ENCODE peak calls at places on chromosomes 6 and 20, in nine cellular contexts. One of them, this sample, is unnamed.
A peak's percentile ranks its signal among the peaks of the same experiment; 100 is the strongest.

GRCh38 chr6:90442366-90442765 is 144.5 kb downstream of the MAP3K7 start:
- DNase-seq in GM13977: no peak
- DNase-seq in heart right ventricle: no peak
- DNase-seq in choroid plexus epithelial cell: peak; percentile 56
- DNase-seq in BJ: no peak
- DNase-seq in lung: no peak
- DNase-seq in progenitor cell of endocrine pancreas: no peak
- DNase-seq in tibial nerve: no peak
- DNase-seq in neural crest cell: no peak
- DNase-seq in this sample: no peak

GRCh38 chr6:118712955-118713354 is 61.6 kb upstream of the CEP85L start:
- DNase-seq in choroid plexus epithelial cell: peak; percentile 51
- DNase-seq in progenitor cell of endocrine pancreas: no peak
- DNase-seq in heart right ventricle: no peak
- DNase-seq in lung: no peak
- DNase-seq in BJ: peak; percentile 12
- DNase-seq in tibial nerve: no peak
- DNase-seq in GM13977: no peak
- DNase-seq in neural crest cell: no peak
- DNase-seq in this sample: no peak

GRCh38 chr6:30200551-30201281 is 12.5 kb downstream of the TRIM26 start:
- DNase-seq in heart right ventricle: no peak
- DNase-seq in neural crest cell: no peak
- DNase-seq in GM13977: peak; percentile 71
- DNase-seq in lung: peak; percentile 28
- DNase-seq in choroid plexus epithelial cell: no peak
- DNase-seq in BJ: no peak
- DNase-seq in tibial nerve: no peak
- DNase-seq in progenitor cell of endocrine pancreas: no peak
- DNase-seq in this sample: no peak

GRCh38 chr6:5087389-5087788 is 2.2 kb downstream of the PPP1R3G start:
- DNase-seq in GM13977: no peak
- DNase-seq in progenitor cell of endocrine pancreas: no peak
- DNase-seq in lung: no peak
- DNase-seq in tibial nerve: no peak
- DNase-seq in choroid plexus epithelial cell: no peak
- DNase-seq in neural crest cell: no peak
- DNase-seq in heart right ventricle: peak; percentile 37
- DNase-seq in BJ: no peak
- DNase-seq in this sample: no peak

GRCh38 chr6:27558028-27558724 is 85.3 kb upstream of the ZNF184 start:
- DNase-seq in choroid plexus epithelial cell: no peak
- DNase-seq in tibial nerve: no peak
- DNase-seq in progenitor cell of endocrine pancreas: no peak
- DNase-seq in heart right ventricle: no peak
- DNase-seq in GM13977: no peak
- DNase-seq in neural crest cell: no peak
- DNase-seq in lung: no peak
- DNase-seq in BJ: no peak
- DNase-seq in this sample: no peak

GRCh38 chr20:51767018-51767866 is 948 bp downstream of the ATP9A start:
- DNase-seq in tibial nerve: peak; percentile 41
- DNase-seq in choroid plexus epithelial cell: no peak
- DNase-seq in BJ: no peak
- DNase-seq in GM13977: peak; percentile 64
- DNase-seq in heart right ventricle: peak; percentile 49
- DNase-seq in neural crest cell: peak; percentile 46
- DNase-seq in progenitor cell of endocrine pancreas: peak; percentile 87
- DNase-seq in lung: peak; percentile 87
- DNase-seq in this sample: peak; percentile 74

GRCh38 chr20:58174708-58175287 is 53.7 kb downstream of the ANKRD60 start:
- DNase-seq in heart right ventricle: peak; percentile 67
- DNase-seq in progenitor cell of endocrine pancreas: no peak
- DNase-seq in choroid plexus epithelial cell: peak; percentile 25
- DNase-seq in BJ: no peak
- DNase-seq in lung: no peak
- DNase-seq in tibial nerve: peak; percentile 74
- DNase-seq in GM13977: no peak
- DNase-seq in neural crest cell: no peak
- DNase-seq in this sample: no peak

GRCh38 chr6:152356016-152356415 is 281.1 kb downstream of the SYNE1 start:
- DNase-seq in choroid plexus epithelial cell: peak; percentile 26
- DNase-seq in progenitor cell of endocrine pancreas: no peak
- DNase-seq in BJ: no peak
- DNase-seq in heart right ventricle: no peak
- DNase-seq in GM13977: no peak
- DNase-seq in neural crest cell: no peak
- DNase-seq in tibial nerve: no peak
- DNase-seq in lung: no peak
- DNase-seq in this sample: no peak

GRCh38 chr6:117906905-117907599 is at the start of gene SLC35F1:
- DNase-seq in heart right ventricle: peak; percentile 16
- DNase-seq in BJ: no peak
- DNase-seq in lung: peak; percentile 32
- DNase-seq in GM13977: peak; percentile 71
- DNase-seq in choroid plexus epithelial cell: peak; percentile 33
- DNase-seq in progenitor cell of endocrine pancreas: peak; percentile 69
- DNase-seq in neural crest cell: peak; percentile 84
- DNase-seq in tibial nerve: no peak
- DNase-seq in this sample: peak; percentile 78

GRCh38 chr6:109486068-109486467 is 3.0 kb upstream of the ZBTB24 start:
- DNase-seq in lung: no peak
- DNase-seq in BJ: no peak
- DNase-seq in choroid plexus epithelial cell: no peak
- DNase-seq in heart right ventricle: no peak
- DNase-seq in tibial nerve: no peak
- DNase-seq in progenitor cell of endocrine pancreas: no peak
- DNase-seq in neural crest cell: no peak
- DNase-seq in GM13977: no peak
- DNase-seq in this sample: no peak

GRCh38 chr20:58038123-58038654 is 190.3 kb downstream of the ANKRD60 start:
- DNase-seq in progenitor cell of endocrine pancreas: no peak
- DNase-seq in GM13977: no peak
- DNase-seq in heart right ventricle: no peak
- DNase-seq in neural crest cell: no peak
- DNase-seq in tibial nerve: no peak
- DNase-seq in BJ: no peak
- DNase-seq in lung: peak; percentile 24
- DNase-seq in choroid plexus epithelial cell: no peak
- DNase-seq in this sample: no peak

GRCh38 chr20:60131375-60131774 is 173.2 kb downstream of the CDH26 start:
- DNase-seq in heart right ventricle: no peak
- DNase-seq in choroid plexus epithelial cell: no peak
- DNase-seq in progenitor cell of endocrine pancreas: no peak
- DNase-seq in GM13977: no peak
- DNase-seq in BJ: no peak
- DNase-seq in neural crest cell: no peak
- DNase-seq in tibial nerve: no peak
- DNase-seq in lung: no peak
- DNase-seq in this sample: no peak

GRCh38 chr20:50625986-50626677 is 65.2 kb downstream of the RIPOR3 start:
- DNase-seq in progenitor cell of endocrine pancreas: no peak
- DNase-seq in neural crest cell: no peak
- DNase-seq in lung: no peak
- DNase-seq in GM13977: no peak
- DNase-seq in BJ: no peak
- DNase-seq in heart right ventricle: peak; percentile 58
- DNase-seq in choroid plexus epithelial cell: peak; percentile 66
- DNase-seq in tibial nerve: peak; percentile 56
- DNase-seq in this sample: no peak

GRCh38 chr6:2855061-2855519 is 13.4 kb upstream of the SERPINB1 start:
- DNase-seq in tibial nerve: no peak
- DNase-seq in lung: no peak
- DNase-seq in neural crest cell: peak; percentile 41
- DNase-seq in heart right ventricle: no peak
- DNase-seq in GM13977: no peak
- DNase-seq in choroid plexus epithelial cell: peak; percentile 68
- DNase-seq in progenitor cell of endocrine pancreas: no peak
- DNase-seq in BJ: no peak
- DNase-seq in this sample: no peak

GRCh38 chr6:118298476-118298875 is 249.6 kb upstream of the PLN start:
- DNase-seq in neural crest cell: no peak
- DNase-seq in BJ: no peak
- DNase-seq in progenitor cell of endocrine pancreas: no peak
- DNase-seq in choroid plexus epithelial cell: no peak
- DNase-seq in GM13977: no peak
- DNase-seq in tibial nerve: no peak
- DNase-seq in lung: no peak
- DNase-seq in heart right ventricle: no peak
- DNase-seq in this sample: no peak

GRCh38 chr6:16238658-16239089 is 287 bp downstream of the GMPR start:
- DNase-seq in heart right ventricle: no peak
- DNase-seq in choroid plexus epithelial cell: no peak
- DNase-seq in progenitor cell of endocrine pancreas: no peak
- DNase-seq in neural crest cell: no peak
- DNase-seq in GM13977: no peak
- DNase-seq in tibial nerve: no peak
- DNase-seq in lung: no peak
- DNase-seq in BJ: no peak
- DNase-seq in this sample: no peak

GRCh38 chr20:19867940-19868371 is 109.9 kb downstream of the RIN2 start:
- DNase-seq in progenitor cell of endocrine pancreas: no peak
- DNase-seq in neural crest cell: no peak
- DNase-seq in GM13977: no peak
- DNase-seq in BJ: peak; percentile 66
- DNase-seq in tibial nerve: no peak
- DNase-seq in heart right ventricle: peak; percentile 19
- DNase-seq in choroid plexus epithelial cell: no peak
- DNase-seq in lung: no peak
- DNase-seq in this sample: no peak

GRCh38 chr20:38302721-38303120 is 1.2 kb upstream of the BPI start:
- DNase-seq in neural crest cell: no peak
- DNase-seq in heart right ventricle: no peak
- DNase-seq in tibial nerve: no peak
- DNase-seq in lung: no peak
- DNase-seq in BJ: no peak
- DNase-seq in choroid plexus epithelial cell: peak; percentile 54
- DNase-seq in GM13977: no peak
- DNase-seq in progenitor cell of endocrine pancreas: no peak
- DNase-seq in this sample: no peak

GRCh38 chr20:38305541-38305940 is 1.6 kb downstream of the BPI start:
- DNase-seq in BJ: no peak
- DNase-seq in GM13977: no peak
- DNase-seq in choroid plexus epithelial cell: no peak
- DNase-seq in progenitor cell of endocrine pancreas: no peak
- DNase-seq in neural crest cell: no peak
- DNase-seq in lung: no peak
- DNase-seq in tibial nerve: no peak
- DNase-seq in heart right ventricle: no peak
- DNase-seq in this sample: no peak

GRCh38 chr20:38304845-38305447 is 990 bp downstream of the BPI start:
- DNase-seq in lung: peak; percentile 44
- DNase-seq in choroid plexus epithelial cell: peak; percentile 71
- DNase-seq in tibial nerve: no peak
- DNase-seq in GM13977: peak; percentile 53
- DNase-seq in BJ: no peak
- DNase-seq in heart right ventricle: no peak
- DNase-seq in neural crest cell: no peak
- DNase-seq in progenitor cell of endocrine pancreas: no peak
- DNase-seq in this sample: no peak

GRCh38 chr20:38301283-38301682 is 2.7 kb upstream of the BPI start:
- DNase-seq in neural crest cell: no peak
- DNase-seq in BJ: no peak
- DNase-seq in heart right ventricle: no peak
- DNase-seq in lung: no peak
- DNase-seq in tibial nerve: no peak
- DNase-seq in choroid plexus epithelial cell: no peak
- DNase-seq in GM13977: no peak
- DNase-seq in progenitor cell of endocrine pancreas: no peak
- DNase-seq in this sample: no peak

DNA sequence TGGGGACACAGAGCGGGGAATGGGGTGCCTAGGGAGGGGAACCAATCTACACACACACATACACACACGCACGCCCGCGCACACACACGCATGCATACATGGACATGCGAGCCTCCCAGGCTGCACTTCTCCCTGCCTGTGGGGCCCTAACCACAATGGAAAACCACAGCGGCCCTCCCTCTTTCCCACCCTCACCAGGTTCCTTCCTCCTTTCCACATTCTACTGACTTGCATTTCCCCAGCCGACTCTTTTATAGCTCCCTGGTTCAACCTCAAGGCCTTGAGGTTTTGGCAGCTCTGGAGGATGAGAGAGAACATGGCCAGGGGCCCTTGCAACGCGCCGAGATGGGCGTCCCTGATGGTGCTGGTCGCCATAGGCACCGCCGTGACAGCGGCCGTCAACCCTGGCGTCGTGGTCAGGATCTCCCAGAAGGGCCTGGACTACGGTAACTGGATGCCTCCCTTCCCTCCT is at the start of gene BPI:
- DNase-seq in lung: peak; percentile 34
- DNase-seq in neural crest cell: no peak
- DNase-seq in GM13977: no peak
- DNase-seq in BJ: no peak
- DNase-seq in tibial nerve: no peak
- DNase-seq in choroid plexus epithelial cell: peak; percentile 69
- DNase-seq in progenitor cell of endocrine pancreas: no peak
- DNase-seq in heart right ventricle: no peak
- DNase-seq in this sample: no peak
- TF ChIP-seq CTCF in lung: no peak
- TF ChIP-seq CTCF in neural crest cell: no peak
- TF ChIP-seq CTCF in GM13977: no peak
- TF ChIP-seq CTCF in BJ: no peak
- TF ChIP-seq CTCF in tibial nerve: no peak
- TF ChIP-seq CTCF in choroid plexus epithelial cell: no peak
- TF ChIP-seq CTCF in progenitor cell of endocrine pancreas: no peak
- TF ChIP-seq CTCF in heart right ventricle: no peak
- TF ChIP-seq CTCF in this sample: no peak

GRCh38 chr20:8646026-8646425 is 422.9 kb upstream of the PLCB4 start:
- DNase-seq in GM13977: no peak
- DNase-seq in lung: no peak
- DNase-seq in choroid plexus epithelial cell: no peak
- DNase-seq in progenitor cell of endocrine pancreas: no peak
- DNase-seq in neural crest cell: no peak
- DNase-seq in tibial nerve: no peak
- DNase-seq in heart right ventricle: peak; percentile 15
- DNase-seq in BJ: peak; percentile 68
- DNase-seq in this sample: no peak
- TF ChIP-seq CTCF in GM13977: no peak
- TF ChIP-seq CTCF in lung: no peak
- TF ChIP-seq CTCF in choroid plexus epithelial cell: no peak
- TF ChIP-seq CTCF in progenitor cell of endocrine pancreas: no peak
- TF ChIP-seq CTCF in neural crest cell: no peak
- TF ChIP-seq CTCF in tibial nerve: no peak
- TF ChIP-seq CTCF in heart right ventricle: no peak
- TF ChIP-seq CTCF in BJ: no peak
- TF ChIP-seq CTCF in this sample: no peak

GRCh38 chr20:10611357-10611756 is 62.4 kb downstream of the JAG1 start:
- DNase-seq in choroid plexus epithelial cell: peak; percentile 86
- DNase-seq in neural crest cell: no peak
- DNase-seq in heart right ventricle: peak; percentile 70
- DNase-seq in progenitor cell of endocrine pancreas: no peak
- DNase-seq in lung: no peak
- DNase-seq in tibial nerve: no peak
- DNase-seq in GM13977: peak; percentile 31
- DNase-seq in BJ: no peak
- DNase-seq in this sample: no peak
- TF ChIP-seq CTCF in choroid plexus epithelial cell: peak; percentile 85
- TF ChIP-seq CTCF in neural crest cell: peak; percentile 56
- TF ChIP-seq CTCF in heart right ventricle: peak; percentile 57
- TF ChIP-seq CTCF in progenitor cell of endocrine pancreas: peak; percentile 51
- TF ChIP-seq CTCF in lung: no peak
- TF ChIP-seq CTCF in tibial nerve: peak; percentile 31
- TF ChIP-seq CTCF in GM13977: peak; percentile 61
- TF ChIP-seq CTCF in BJ: peak; percentile 50
- TF ChIP-seq CTCF in this sample: peak; percentile 18

GRCh38 chr20:4740774-4741431 is 19.2 kb downstream of the PRND start:
- DNase-seq in GM13977: peak; percentile 42
- DNase-seq in BJ: no peak
- DNase-seq in neural crest cell: peak; percentile 75
- DNase-seq in choroid plexus epithelial cell: peak; percentile 65
- DNase-seq in tibial nerve: peak; percentile 52
- DNase-seq in progenitor cell of endocrine pancreas: peak; percentile 57
- DNase-seq in lung: no peak
- DNase-seq in heart right ventricle: peak; percentile 34
- DNase-seq in this sample: peak; percentile 49
- TF ChIP-seq CTCF in GM13977: peak; percentile 77
- TF ChIP-seq CTCF in BJ: peak; percentile 81
- TF ChIP-seq CTCF in neural crest cell: peak; percentile 83
- TF ChIP-seq CTCF in choroid plexus epithelial cell: peak; percentile 82
- TF ChIP-seq CTCF in tibial nerve: peak; percentile 61
- TF ChIP-seq CTCF in progenitor cell of endocrine pancreas: peak; percentile 78
- TF ChIP-seq CTCF in lung: peak; percentile 39
- TF ChIP-seq CTCF in heart right ventricle: peak; percentile 70
- TF ChIP-seq CTCF in this sample: peak; percentile 92